ENCODE peak calls at places on chromosomes 11 and 22, in ten cellular contexts. R, I, G, O, T, B, Y, N, Q and F are unnamed samples.

GRCh38 chr11:2929511-2929879 is 275 bp upstream of the PHLDA2 start:
- DNase-seq in R (no peak), I (no peak), G (no peak), O (no peak), T (peak; percentile 56), B (peak; percentile 51), Y (peak; percentile 91), N (no peak), Q (peak; percentile 86), F (no peak)

GRCh38 chr11:63795066-63795465 is 18.2 kb upstream of the SPINDOC start:
- DNase-seq in R (no peak), I (no peak), G (no peak), O (no peak), T (no peak), B (no peak), Y (no peak), N (no peak), Q (no peak), F (no peak)

GRCh38 chr22:21446128-21446826 is 20.9 kb upstream of the TMEM191C start:
- DNase-seq in R (peak; percentile 69), I (no peak), G (no peak), O (peak; percentile 3), T (no peak), B (peak; percentile 5), Y (no peak), N (peak; percentile 14), Q (peak; percentile 51), F (no peak)

GRCh38 chr11:122241561-122241960 is 125.5 kb upstream of the BLID start:
- DNase-seq in R (no peak), I (no peak), G (no peak), O (no peak), T (no peak), B (no peak), Y (no peak), N (no peak), Q (no peak), F (no peak)

GRCh38 chr11:119418759-119419158 is 4.2 kb downstream of the THY1 start:
- DNase-seq in R (no peak), I (no peak), G (no peak), O (no peak), T (no peak), B (no peak), Y (no peak), N (no peak), Q (no peak), F (no peak)

GRCh38 chr11:45964911-45965389 is 42.5 kb downstream of the LARGE2 start:
- DNase-seq in R (no peak), I (peak; percentile 15), G (no peak), O (peak; percentile 58), T (no peak), B (peak; percentile 61), Y (peak; percentile 74), N (peak; percentile 59), Q (peak; percentile 86), F (no peak)

GRCh38 chr11:98601181-98601773 is 419.5 kb upstream of the CNTN5 start:
- DNase-seq in R (no peak), I (no peak), G (no peak), O (no peak), T (no peak), B (no peak), Y (no peak), N (no peak), Q (no peak), F (no peak)

GRCh38 chr11:119166368-119167076 is 2.0 kb upstream of the NLRX1 start:
- DNase-seq in R (no peak), I (no peak), G (no peak), O (no peak), T (no peak), B (no peak), Y (peak; percentile 74), N (no peak), Q (peak; percentile 82), F (peak; percentile 60)

GRCh38 chr11:134047586-134047999 is 21.3 kb upstream of the JAM3 start:
- DNase-seq in R (no peak), I (no peak), G (no peak), O (no peak), T (peak; percentile 83), B (no peak), Y (peak; percentile 31), N (peak; percentile 72), Q (peak; percentile 53), F (no peak)

GRCh38 chr11:99241059-99241458 is 220.3 kb downstream of the CNTN5 start:
- DNase-seq in R (no peak), I (no peak), G (no peak), O (no peak), T (no peak), B (no peak), Y (no peak), N (no peak), Q (no peak), F (no peak)